ENCODE peak calls at places on chromosomes 7 and 10, in five cellular contexts. S is upper lobe of right lung, K is ovary, J is IMR-90, P is Panc1. A is an unnamed sample. For H3K4me1, the result is how much of the 10 kb centered on the place peaks cover.

GRCh38 chr10:49034925-49035324 is 80.4 kb downstream of the VSTM4 start:
- DNase-seq in J (no peak), S (peak), K (no peak), P (no peak), A (no peak)

GRCh38 chr10:21687197-21687993 is 153.4 kb downstream of the MLLT10 start:
- DNase-seq in P (no peak), K (no peak), S (no peak), J (peak), A (no peak)

GRCh38 chr10:63227207-63227895 is 94.2 kb downstream of the NRBF2 start:
- DNase-seq in J (no peak), K (no peak), S (no peak), P (no peak), A (no peak)

GRCh38 chr10:115606727-115607126 is 513.6 kb downstream of the ATRNL1 start:
- DNase-seq in P (no peak), J (no peak), K (no peak), S (no peak), A (no peak)

GRCh38 chr7:106772655-106773108 is 92.4 kb upstream of the PIK3CG start:
- DNase-seq in J (peak), S (no peak), K (no peak), P (no peak), A (no peak)

GRCh38 chr7:150848111-150848510 is 4.2 kb upstream of the AOC1 start:
- DNase-seq in J (no peak), K (no peak), S (no peak), P (no peak), A (no peak)

GRCh38 chr10:78706256-78706655 is 362.5 kb upstream of the ZMIZ1 start:
- DNase-seq in K (no peak), J (peak), P (peak), S (no peak), A (no peak)

GRCh38 chr7:8360564-8361153 is 72.8 kb upstream of the NXPH1 start:
- DNase-seq in S (no peak), J (no peak), P (no peak), K (no peak), A (no peak)

GRCh38 chr10:5412277-5412941 is at the start of gene NET1:
- DNase-seq in S (peak), K (peak), J (peak), P (peak), A (peak)

GRCh38 chr10:338176-339037 is 203.2 kb downstream of the ZMYND11 start:
- DNase-seq in J (peak), S (peak), P (peak), K (no peak), A (peak)

GRCh38 chr10:3782456-3783312 is 2.3 kb downstream of the KLF6 start:
- DNase-seq in K (peak), J (peak), S (no peak), P (peak), A (peak)

GRCh38 chr10:127757033-127757432 is 20.0 kb downstream of the FOXI2 start:
- DNase-seq in K (no peak), P (no peak), J (no peak), S (no peak), A (no peak)

GRCh38 chr10:3412646-3413045 is 240.1 kb upstream of the PITRM1 start:
- DNase-seq in S (no peak), J (no peak), K (no peak), P (no peak), A (no peak)

GRCh38 chr7:3461923-3462322 is 160.9 kb downstream of the SDK1 start:
- DNase-seq in S (no peak), J (no peak), K (no peak), P (no peak), A (no peak)

GRCh38 chr7:23470290-23471089 is at the start of gene IGF2BP3:
- DNase-seq in K (no peak), J (peak), P (peak), S (no peak), A (no peak)
- H3K4me3 ChIP-seq in K (peak), J (peak), P (peak), S (peak), A (peak)

GRCh38 chr10:93771354-93771753 is 13.6 kb downstream of the LGI1 start:
- DNase-seq in S (no peak), J (no peak), P (no peak), K (no peak), A (no peak)
- H3K4me1 ChIP-seq in S (under half), J (under half), P (under half), K (under half), A (under half)

GRCh38 chr7:55569797-55570196 is 2.5 kb downstream of the VOPP1 start:
- DNase-seq in S (no peak), J (no peak), K (no peak), P (no peak), A (no peak)
- H3K27ac ChIP-seq in S (peak), J (no peak), K (no peak), P (peak), A (no peak)

GRCh38 chr7:116511552-116512523 is 12.3 kb downstream of the CAV2 start:
- DNase-seq in P (peak), J (peak), K (no peak), S (no peak), A (no peak)
- H3K4me3 ChIP-seq in P (peak), J (peak), K (peak), S (peak), A (peak)

DNA sequence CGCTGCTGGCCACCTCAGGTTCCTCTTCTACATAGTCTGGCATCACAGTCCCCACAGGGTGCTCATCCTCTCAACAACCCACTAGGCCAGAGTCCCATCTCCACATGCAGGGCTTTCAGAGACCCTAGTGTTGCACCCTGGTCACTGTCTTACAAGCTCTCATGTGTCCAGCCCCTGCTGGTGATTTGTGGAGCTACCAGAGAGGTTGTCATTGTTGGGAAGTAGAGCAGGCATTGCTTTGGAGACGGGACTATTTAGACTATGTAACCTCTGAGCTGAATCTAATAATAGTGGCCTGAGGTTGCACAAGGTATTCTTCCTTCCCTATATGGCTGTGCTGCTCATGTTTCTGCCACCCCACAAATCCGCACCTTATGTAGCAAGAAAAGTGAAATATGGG is 135.3 kb upstream of the VWC2 start:
- DNase-seq in S (no peak), P (no peak), K (no peak), J (no peak), A (no peak)
- H3K4me1 ChIP-seq in S (under half), P (under half), K (under half), J (under half), A (under half)

GRCh38 chr7:139735912-139736595 is 41.7 kb downstream of the HIPK2 start:
- DNase-seq in J (no peak), P (no peak), K (no peak), S (no peak), A (no peak)
- H3K27ac ChIP-seq in J (no peak), P (peak), K (no peak), S (peak), A (peak)

DNA sequence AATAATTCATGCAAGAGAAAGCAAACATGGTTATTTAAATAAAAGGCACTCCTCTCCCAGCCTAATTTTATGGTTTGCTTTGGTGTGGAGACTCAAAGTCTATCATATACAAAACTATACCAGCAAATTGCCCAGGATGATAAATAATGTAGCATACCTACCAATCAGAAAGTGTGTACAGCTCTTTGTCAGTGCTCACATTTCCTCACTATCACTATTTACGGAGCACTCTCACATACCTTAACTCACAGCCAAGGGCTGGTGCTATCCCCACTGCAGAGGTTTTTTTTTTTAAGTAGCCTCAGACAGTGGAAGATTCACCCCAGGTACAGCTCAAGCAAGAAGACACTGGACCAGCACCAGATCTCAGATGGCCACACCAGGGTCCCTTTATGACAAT is 2.5 kb downstream of the PDLIM1 start:
- DNase-seq in J (no peak), S (no peak), P (no peak), K (no peak), A (no peak)
- H3K4me3 ChIP-seq in J (no peak), S (peak), P (no peak), K (no peak), A (no peak)

GRCh38 chr10:77562742-77563141 is 74.9 kb downstream of the KCNMA1 start:
- DNase-seq in K (no peak), J (no peak), P (no peak), S (no peak), A (no peak)
- H3K4me1 ChIP-seq in K (under half), J (under half), P (half or more), S (under half), A (under half)